ENCODE peak calls at places on chromosome 4, in six cellular contexts. V is tibial artery, H is WERI-Rb-1, D is left ventricle myocardium superior, Q is AG08395, L is IMR-90. F is an unnamed sample.

GRCh38 chr4:141731481-141731880 is 95.1 kb downstream of the IL15 start:
- DNase-seq in V (no peak), Q (no peak), L (peak; percentile 41), D (no peak), H (no peak), F (no peak)

GRCh38 chr4:41209187-41209586 is 5.2 kb downstream of the APBB2 start:
- DNase-seq in H (no peak), L (no peak), D (no peak), V (no peak), Q (no peak), F (no peak)

GRCh38 chr4:142110136-142110535 is 473.8 kb downstream of the IL15 start:
- DNase-seq in H (no peak), D (no peak), V (no peak), Q (no peak), L (peak; percentile 36), F (no peak)

GRCh38 chr4:29005838-29006237 is 1714.3 kb upstream of the PCDH7 start:
- DNase-seq in Q (no peak), H (no peak), D (no peak), L (no peak), V (no peak), F (no peak)

GRCh38 chr4:181601118-181601517 is 642.1 kb upstream of the TENM3 start:
- DNase-seq in V (no peak), Q (no peak), D (no peak), H (no peak), L (no peak), F (no peak)

GRCh38 chr4:8730681-8731080 is 138.1 kb downstream of the CPZ start:
- DNase-seq in L (no peak), Q (no peak), D (no peak), H (no peak), V (no peak), F (no peak)

GRCh38 chr4:109913842-109914241 is 1.2 kb downstream of the EGF start:
- DNase-seq in H (no peak), V (no peak), L (no peak), D (no peak), Q (no peak), F (no peak)

GRCh38 chr4:39729557-39729956 is 31.6 kb downstream of the UBE2K start:
- DNase-seq in D (no peak), V (no peak), Q (no peak), L (peak; percentile 38), H (no peak), F (no peak)

GRCh38 chr4:41358626-41359025 is 101.9 kb downstream of the UCHL1 start:
- DNase-seq in H (no peak), V (no peak), D (peak; percentile 69), L (no peak), Q (no peak), F (no peak)

GRCh38 chr4:183407128-183407585 is 37.3 kb upstream of the CDKN2AIP start:
- DNase-seq in H (peak; percentile 94), Q (peak; percentile 76), L (peak; percentile 64), V (peak; percentile 84), D (peak; percentile 88), F (peak; percentile 86)

GRCh38 chr4:25367004-25367621 is 9.9 kb upstream of the ANAPC4 start:
- DNase-seq in V (no peak), L (peak; percentile 59), D (no peak), H (no peak), Q (peak; percentile 32), F (no peak)

GRCh38 chr4:44086753-44087152 is 361.9 kb downstream of the KCTD8 start:
- DNase-seq in V (no peak), D (no peak), Q (no peak), L (no peak), H (no peak), F (no peak)

GRCh38 chr4:106587558-106587957 is 219.0 kb upstream of the GIMD1 start:
- DNase-seq in D (no peak), H (no peak), L (peak; percentile 67), V (no peak), Q (peak; percentile 61), F (no peak)

GRCh38 chr4:110088670-110089069 is 109.7 kb downstream of the ELOVL6 start:
- DNase-seq in Q (no peak), L (peak; percentile 76), V (no peak), D (no peak), H (no peak), F (no peak)

GRCh38 chr4:126582737-126583136 is 1050.0 kb upstream of the INTU start:
- DNase-seq in D (no peak), H (peak; percentile 49), V (no peak), L (peak; percentile 5), Q (no peak), F (no peak)

GRCh38 chr4:68267433-68267944 is 22.0 kb upstream of the TMPRSS11B start:
- DNase-seq in L (peak; percentile 56), V (no peak), D (no peak), H (no peak), Q (peak; percentile 4), F (no peak)

GRCh38 chr4:8383451-8384160 is 56.9 kb downstream of the ACOX3 start:
- DNase-seq in H (no peak), L (peak; percentile 42), Q (peak; percentile 49), V (no peak), D (peak; percentile 42), F (no peak)

GRCh38 chr4:153234923-153235322 is 30.7 kb downstream of the TRIM2 start:
- DNase-seq in V (no peak), L (peak; percentile 57), Q (no peak), D (no peak), H (no peak), F (no peak)

GRCh38 chr4:95267081-95267480 is 281.7 kb downstream of the UNC5C start:
- DNase-seq in H (no peak), L (peak; percentile 25), V (no peak), D (no peak), Q (no peak), F (no peak)

GRCh38 chr4:48557478-48557877 is 67.4 kb downstream of the ZAR1 start:
- DNase-seq in Q (no peak), D (no peak), L (no peak), H (no peak), V (no peak), F (no peak)

GRCh38 chr4:177322156-177322685 is 12.5 kb downstream of the NEIL3 start:
- DNase-seq in L (peak; percentile 55), Q (no peak), H (no peak), V (no peak), D (no peak), F (no peak)

GRCh38 chr4:39641451-39641850 is 2.8 kb upstream of the SMIM14 start:
- DNase-seq in H (no peak), D (no peak), L (no peak), Q (no peak), V (no peak), F (no peak)

GRCh38 chr4:146329042-146329716 is 114.8 kb downstream of the REELD1 start:
- DNase-seq in V (no peak), D (no peak), L (peak; percentile 90), Q (peak; percentile 45), H (no peak), F (no peak)

GRCh38 chr4:156778093-156778492 is 193.5 kb downstream of the PDGFC start:
- DNase-seq in D (no peak), L (peak; percentile 72), Q (no peak), H (no peak), V (no peak), F (no peak)

GRCh38 chr4:186953601-186954260 is 230.1 kb upstream of the FAT1 start:
- DNase-seq in Q (peak; percentile 35), H (no peak), L (no peak), D (peak; percentile 35), V (no peak), F (no peak)

GRCh38 chr4:184821242-184821641 is 4.5 kb downstream of the ACSL1 start:
- DNase-seq in H (no peak), D (no peak), V (no peak), L (no peak), Q (no peak), F (no peak)

GRCh38 chr4:89134775-89135319 is 23.5 kb downstream of the TIGD2 start:
- DNase-seq in L (peak; percentile 83), H (no peak), D (no peak), Q (peak; percentile 54), V (no peak), F (no peak)

GRCh38 chr4:74638001-74638400 is 156.3 kb downstream of the BTC start:
- DNase-seq in V (no peak), D (no peak), H (no peak), Q (no peak), L (peak; percentile 13), F (no peak)

GRCh38 chr4:90328558-90328957 is 201.4 kb downstream of the CCSER1 start:
- DNase-seq in Q (no peak), L (peak; percentile 4), H (no peak), V (no peak), D (peak; percentile 59), F (no peak)

GRCh38 chr4:73721901-73722300 is 18.5 kb upstream of the CXCL8 start:
- DNase-seq in Q (no peak), H (no peak), L (peak; percentile 33), V (no peak), D (no peak), F (no peak)

GRCh38 chr4:42655921-42656735 is 777 bp downstream of the ATP8A1 start:
- DNase-seq in L (no peak), Q (no peak), H (peak; percentile 51), V (peak; percentile 70), D (peak; percentile 60), F (peak; percentile 84)

GRCh38 chr4:104859601-104860000 is 287.1 kb upstream of the TET2 start:
- DNase-seq in D (no peak), V (no peak), L (no peak), Q (no peak), H (no peak), F (no peak)

GRCh38 chr4:142324572-142324971 is 521.5 kb downstream of the INPP4B start:
- DNase-seq in L (no peak), Q (no peak), V (no peak), H (no peak), D (no peak), F (no peak)